ENCODE peak calls at places on chromosomes 11 and 22, in six cellular contexts. D, E, X, W, R and S are unnamed samples.

GRCh38 chr22:31244044-31244942 is 32.2 kb downstream of the LIMK2 start:
- DNase-seq in W (peak), D (no peak), E (peak), R (peak), X (peak), S (peak)

GRCh38 chr11:113265343-113265742 is 49.0 kb upstream of the TTC12 start:
- DNase-seq in R (no peak), D (no peak), E (no peak), W (no peak), X (no peak), S (no peak)

GRCh38 chr11:90228056-90228455 is 5.2 kb upstream of the CHORDC1 start:
- DNase-seq in E (no peak), D (no peak), W (no peak), X (no peak), R (no peak), S (no peak)

GRCh38 chr22:32591620-32592019 is 117.0 kb downstream of the FBXO7 start:
- DNase-seq in E (no peak), X (no peak), R (no peak), W (no peak), D (no peak), S (no peak)

GRCh38 chr11:77381749-77382693 is 80.5 kb upstream of the GDPD4 start:
- DNase-seq in X (no peak), W (no peak), D (no peak), R (no peak), E (no peak), S (no peak)

GRCh38 chr22:29351042-29351441 is 35.5 kb upstream of the RASL10A start:
- DNase-seq in X (no peak), D (no peak), W (no peak), E (no peak), R (no peak), S (no peak)

GRCh38 chr11:2748814-2749554 is 49.2 kb upstream of the KCNQ1OT1 start:
- DNase-seq in E (no peak), X (no peak), D (no peak), R (no peak), W (no peak), S (no peak)

GRCh38 chr11:105148241-105148640 is 8.7 kb upstream of the CARD18 start:
- DNase-seq in R (no peak), W (no peak), D (no peak), X (no peak), E (no peak), S (no peak)

GRCh38 chr22:38867496-38868285 is 4.3 kb downstream of the CBX6 start:
- DNase-seq in X (no peak), E (no peak), W (no peak), R (no peak), D (no peak), S (no peak)

GRCh38 chr11:130278745-130279144 is 36.0 kb downstream of the ZBTB44 start:
- DNase-seq in E (no peak), X (no peak), D (no peak), R (no peak), W (no peak), S (no peak)

GRCh38 chr22:34902335-34902734 is 163.6 kb upstream of the ISX start:
- DNase-seq in R (no peak), X (no peak), E (no peak), D (no peak), W (no peak), S (no peak)

GRCh38 chr11:9825315-9825714 is 161.4 kb downstream of the SWAP70 start:
- DNase-seq in W (no peak), R (no peak), E (no peak), D (no peak), X (no peak), S (no peak)

GRCh38 chr22:41526802-41527799 is 17.2 kb downstream of the POLR3H start:
- DNase-seq in E (peak), W (peak), X (no peak), D (no peak), R (no peak), S (no peak)

GRCh38 chr22:41531422-41531727 is 12.9 kb downstream of the POLR3H start:
- DNase-seq in E (no peak), R (no peak), X (no peak), W (no peak), D (no peak), S (no peak)

GRCh38 chr22:41528132-41528766 is 16.0 kb downstream of the POLR3H start:
- DNase-seq in X (no peak), R (no peak), D (no peak), W (no peak), E (no peak), S (no peak)

GRCh38 chr22:41530612-41531421 is 13.5 kb downstream of the POLR3H start:
- DNase-seq in W (no peak), R (no peak), X (no peak), D (no peak), E (no peak), S (no peak)

GRCh38 chr22:41528938-41529561 is 15.2 kb downstream of the POLR3H start:
- DNase-seq in R (no peak), D (no peak), X (peak), W (no peak), E (no peak), S (no peak)
- TF ChIP-seq ATF3 in R (no peak), D (no peak), X (no peak), W (no peak), E (no peak), S (no peak)

GRCh38 chr11:116534270-116534975 is 238.4 kb downstream of the BUD13 start:
- DNase-seq in R (no peak), X (no peak), W (no peak), E (no peak), D (no peak), S (no peak)

GRCh38 chr11:116536416-116536815 is 236.4 kb downstream of the BUD13 start:
- DNase-seq in E (no peak), X (no peak), D (no peak), R (no peak), W (no peak), S (no peak)

GRCh38 chr11:116535120-116535519 is 237.7 kb downstream of the BUD13 start:
- DNase-seq in E (no peak), D (no peak), X (no peak), W (no peak), R (no peak), S (no peak)

GRCh38 chr11:116537121-116537520 is 235.7 kb downstream of the BUD13 start:
- DNase-seq in E (no peak), W (no peak), X (no peak), D (no peak), R (no peak), S (no peak)

GRCh38 chr11:116535954-116536353 is 236.8 kb downstream of the BUD13 start:
- DNase-seq in W (no peak), R (no peak), X (no peak), E (peak), D (no peak), S (no peak)
- TF ChIP-seq ATF3 in W (no peak), R (no peak), X (no peak), E (no peak), D (no peak), S (no peak)

DNA sequence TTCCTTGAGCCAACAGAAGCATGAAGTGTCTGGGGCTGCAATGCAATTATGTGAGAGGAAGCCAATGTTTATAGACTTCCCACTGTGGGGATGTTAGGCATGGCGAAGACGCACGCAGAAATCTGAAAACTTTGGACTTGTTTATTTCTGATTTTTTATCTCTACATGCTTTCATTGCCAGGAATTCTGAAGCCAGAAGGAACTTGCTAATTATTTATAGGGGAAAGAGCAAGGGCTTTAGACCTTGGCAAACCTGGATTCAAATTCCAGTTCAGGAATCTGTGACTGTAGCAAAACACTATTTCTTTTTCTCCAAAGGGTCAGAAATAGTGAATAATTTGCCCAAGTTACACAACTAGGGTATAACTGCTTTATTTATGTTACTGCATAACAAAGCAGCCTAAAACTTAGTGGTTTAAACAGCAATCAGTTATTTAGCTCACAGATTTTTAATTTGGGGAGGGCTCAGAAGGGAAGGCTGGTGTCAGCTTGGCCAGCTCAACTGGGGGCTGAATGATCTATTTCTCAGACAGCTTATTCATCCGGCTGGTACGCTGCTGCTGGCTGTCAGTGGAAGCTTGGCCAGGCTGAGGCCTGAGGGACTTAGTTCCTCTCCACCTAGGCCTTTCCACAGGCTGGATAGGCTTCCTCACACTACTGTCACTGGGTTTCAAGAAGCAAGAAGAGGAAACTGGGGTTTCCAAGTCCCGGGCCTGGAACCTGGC is 1.9 kb upstream of the OR6Q1 start:
- DNase-seq in W (no peak), D (no peak), X (no peak), E (no peak), R (no peak), S (no peak)
- TF ChIP-seq ATF3 in W (no peak), D (no peak), X (no peak), E (no peak), R (no peak), S (no peak)

DNA sequence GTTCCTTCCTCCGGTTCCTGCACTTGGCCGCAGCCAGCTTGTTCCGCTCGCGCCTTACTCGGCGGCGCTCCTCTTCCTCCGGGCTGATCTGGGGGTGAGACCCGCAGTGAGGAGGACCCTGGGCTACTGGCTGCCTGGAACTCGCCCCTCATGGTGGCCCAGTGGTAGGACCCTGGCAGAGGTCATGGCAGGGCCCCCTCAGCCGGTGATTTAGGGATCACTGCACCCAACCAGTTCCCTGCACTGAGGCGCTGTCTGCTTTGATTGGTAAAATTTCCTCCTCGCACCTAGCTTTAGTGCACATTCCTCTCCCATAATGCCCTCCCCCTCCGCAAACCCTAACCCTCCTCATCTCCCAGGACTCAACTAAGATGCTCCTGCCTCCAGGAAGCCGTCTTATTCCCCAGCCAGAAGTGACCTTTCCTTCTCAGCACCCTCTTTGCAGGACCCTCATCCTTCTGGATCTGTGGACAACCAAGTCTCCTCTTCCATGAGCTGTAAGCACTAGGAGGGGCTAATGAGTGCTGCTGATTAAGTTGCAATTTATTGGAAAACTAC is 3.6 kb downstream of the CCDC85B start:
- DNase-seq in E (no peak), X (no peak), W (no peak), D (no peak), R (no peak), S (no peak)
- TF ChIP-seq ATF3 in E (no peak), X (no peak), W (no peak), D (no peak), R (no peak), S (no peak)

GRCh38 chr11:1152316-1153104 is 5.2 kb upstream of the MUC5AC start:
- DNase-seq in W (no peak), D (no peak), E (peak), R (no peak), X (peak), S (no peak)
- TF ChIP-seq ATF3 in W (no peak), D (no peak), E (no peak), R (no peak), X (no peak), S (no peak)

DNA sequence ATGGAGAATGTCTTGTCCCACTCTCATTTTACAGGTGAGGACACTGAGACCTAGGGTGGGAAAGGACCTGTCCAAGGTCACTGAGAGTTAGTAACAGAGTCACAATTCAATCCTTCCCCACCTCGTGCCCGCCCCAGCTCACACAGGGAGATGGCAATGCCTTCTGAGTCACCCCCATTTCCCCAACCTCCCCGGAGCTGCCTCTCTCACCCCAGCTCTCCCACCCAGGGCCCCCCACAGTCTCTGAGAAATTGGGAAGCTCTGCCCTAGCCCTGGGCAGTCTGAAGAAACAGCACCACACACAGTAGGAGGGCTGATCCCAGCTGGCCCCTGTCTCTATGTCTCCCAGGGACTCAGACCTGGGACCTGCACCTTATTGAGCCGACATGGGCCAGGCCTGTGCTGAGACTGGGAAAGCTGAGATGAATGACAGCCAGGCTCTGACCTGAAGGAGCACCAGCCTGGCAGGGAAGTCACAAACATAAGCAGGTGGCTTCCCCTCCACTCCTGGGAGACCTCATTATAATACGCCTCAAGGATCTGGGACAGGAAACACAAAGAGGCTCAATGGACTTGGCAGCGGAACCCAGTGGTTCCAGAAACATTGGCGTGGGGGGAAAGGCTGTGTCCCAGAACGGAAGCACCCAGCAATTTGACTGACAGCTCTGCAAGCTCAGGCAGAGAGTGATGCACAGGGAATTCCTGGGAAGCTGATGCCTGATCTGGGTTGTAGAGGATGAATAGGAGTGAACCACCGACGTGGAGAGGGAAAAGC is 51.0 kb downstream of the CD6 start:
- DNase-seq in X (no peak), W (no peak), D (no peak), R (no peak), E (no peak), S (no peak)
- TF ChIP-seq ATF3 in X (no peak), W (no peak), D (no peak), R (no peak), E (no peak), S (no peak)

DNA sequence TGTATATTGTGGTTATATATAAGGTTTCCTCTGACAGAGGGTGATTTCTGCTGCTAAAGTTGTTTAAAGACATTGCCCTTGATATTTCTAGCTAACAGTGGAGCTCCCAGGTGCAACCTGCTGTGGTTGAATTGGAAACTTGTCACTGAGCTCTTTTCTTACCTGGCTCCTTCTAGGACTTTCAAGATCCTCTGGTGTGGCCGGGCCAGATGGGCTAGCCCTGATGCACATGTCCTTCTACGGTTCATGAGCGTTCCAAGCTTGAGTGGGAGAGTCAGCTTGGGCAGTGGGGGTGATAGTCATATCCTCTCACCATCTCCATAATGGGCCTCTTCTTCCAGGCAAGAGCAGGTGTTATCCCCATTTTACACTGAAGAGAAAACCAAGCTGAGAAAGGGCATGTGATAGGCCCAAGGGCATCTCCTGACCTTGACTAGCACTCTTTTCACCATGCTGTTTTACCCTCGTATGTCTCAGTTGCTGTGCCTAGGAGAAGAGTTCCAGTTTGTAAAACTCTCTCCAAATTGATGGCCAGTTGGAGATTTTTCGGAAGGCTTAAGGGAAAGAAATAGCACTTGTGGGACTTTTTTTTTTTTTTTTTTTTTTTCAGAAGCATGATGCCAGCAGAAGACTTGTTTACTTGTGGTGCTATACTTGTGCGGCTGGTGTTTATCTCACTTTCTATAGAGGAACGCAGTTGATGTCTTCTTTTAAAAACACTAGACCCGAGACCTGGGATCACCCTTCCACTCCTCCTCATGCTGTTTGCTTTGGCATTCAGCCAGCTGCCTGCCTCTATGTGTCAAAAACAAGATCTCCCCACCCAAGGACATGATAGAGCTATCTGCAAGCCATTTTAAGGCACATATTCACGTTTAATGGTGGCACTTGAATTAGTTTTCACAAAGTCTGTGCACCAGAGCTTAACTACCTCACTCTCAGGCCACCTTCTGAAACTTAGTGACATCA is 32.6 kb downstream of the TEAD1 start:
- DNase-seq in W (peak), E (no peak), D (no peak), X (peak), R (no peak), S (no peak)
- TF ChIP-seq ATF3 in W (no peak), E (no peak), D (no peak), X (no peak), R (no peak), S (no peak)

GRCh38 chr11:112227471-112227870 is 1.2 kb downstream of the PTS start:
- DNase-seq in R (no peak), W (no peak), E (no peak), D (no peak), X (no peak), S (no peak)

GRCh38 chr11:112228706-112229105 is 2.5 kb downstream of the PTS start:
- DNase-seq in D (no peak), R (no peak), X (no peak), E (no peak), W (no peak), S (no peak)

GRCh38 chr11:112226062-112226921 is at the start of gene PTS:
- DNase-seq in E (peak), R (peak), W (peak), D (peak), X (peak), S (peak)

GRCh38 chr11:112225753-112226061 is 521 bp upstream of the PTS start:
- DNase-seq in E (peak), X (no peak), W (no peak), R (no peak), D (no peak), S (no peak)

DNA sequence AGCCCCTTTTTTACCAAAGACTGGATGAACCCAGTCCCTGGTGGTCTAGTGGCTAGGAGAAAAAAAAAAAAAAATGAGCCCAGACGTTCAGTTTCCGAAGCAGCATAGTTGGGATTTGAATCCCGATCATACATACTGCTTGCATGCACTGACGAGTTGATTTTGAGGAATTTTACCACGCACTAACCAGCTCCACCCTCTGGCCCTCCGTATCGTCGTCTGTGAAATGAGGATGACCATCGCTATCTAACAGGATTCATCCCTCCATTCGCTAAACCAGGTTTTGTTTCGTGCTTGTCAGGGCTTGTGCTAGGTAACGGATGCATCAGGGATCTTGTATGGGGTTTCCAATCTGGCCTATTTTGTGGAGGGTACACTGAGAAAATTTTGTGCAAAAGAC is 774 bp downstream of the PTS start:
- DNase-seq in E (no peak), D (no peak), X (no peak), R (no peak), W (peak), S (no peak)
- TF ChIP-seq ATF3 in E (no peak), D (no peak), X (no peak), R (no peak), W (no peak), S (no peak)

GRCh38 chr11:44728491-44728910 is 1.7 kb downstream of the TSPAN18 start:
- DNase-seq in R (no peak), D (no peak), W (no peak), X (no peak), E (peak), S (no peak)
- TF ChIP-seq ATF3 in R (no peak), D (no peak), W (no peak), X (no peak), E (no peak), S (no peak)

GRCh38 chr11:36627006-36627405 is 29.0 kb upstream of the RAG2 start:
- DNase-seq in R (no peak), D (no peak), X (no peak), E (no peak), W (no peak), S (no peak)
- TF ChIP-seq ATF3 in R (no peak), D (no peak), X (no peak), E (no peak), W (no peak), S (no peak)